ENCODE peak calls at places on chromosomes 2 and 18, in seven cellular contexts. G, L, I, S, N, K and E are unnamed samples.

GRCh38 chr2:158665536-158666302 is 129.4 kb upstream of the DAPL1 start:
- DNase-seq in G (peak), K (no peak), S (no peak), L (no peak), N (peak), I (no peak), E (no peak)

GRCh38 chr2:180696005-180696404 is 284.4 kb upstream of the UBE2E3 start:
- DNase-seq in I (no peak), K (no peak), L (no peak), S (no peak), G (no peak), N (no peak), E (no peak)

GRCh38 chr18:45760443-45761036 is 36.6 kb downstream of the SLC14A1 start:
- DNase-seq in K (no peak), L (peak), I (no peak), G (peak), S (no peak), N (no peak), E (no peak)

GRCh38 chr2:165064743-165065142 is 109.4 kb upstream of the SLC38A11 start:
- DNase-seq in K (no peak), L (no peak), N (no peak), S (no peak), G (no peak), I (no peak), E (no peak)

GRCh38 chr2:120448961-120449421 is 103.1 kb downstream of the INHBB start:
- DNase-seq in L (no peak), I (no peak), K (no peak), S (no peak), G (no peak), N (no peak), E (no peak)

GRCh38 chr18:25289040-25289631 is 62.8 kb downstream of the ZNF521 start:
- DNase-seq in G (peak), N (peak), I (no peak), S (no peak), K (peak), L (peak), E (no peak)

GRCh38 chr2:102304268-102304667 is 7.1 kb upstream of the IL1RL1 start:
- DNase-seq in K (no peak), L (no peak), N (peak), G (peak), S (no peak), I (no peak), E (no peak)

GRCh38 chr2:28688784-28689183 is 62.8 kb upstream of the PPP1CB start:
- DNase-seq in G (no peak), S (no peak), N (no peak), K (no peak), I (no peak), L (no peak), E (no peak)

GRCh38 chr2:43745457-43745856 is 28.4 kb upstream of the DYNC2LI1 start:
- DNase-seq in G (peak), N (no peak), K (no peak), L (no peak), I (no peak), S (no peak), E (no peak)

GRCh38 chr2:130337735-130338325 is 4.9 kb upstream of the IMP4 start:
- DNase-seq in G (peak), N (peak), K (no peak), L (no peak), I (no peak), S (no peak), E (no peak)

GRCh38 chr2:238875531-238876231 is 27.8 kb downstream of the TWIST2 start:
- DNase-seq in I (no peak), G (no peak), K (no peak), L (no peak), S (no peak), N (no peak), E (no peak)

GRCh38 chr2:192333642-192334041 is 138.9 kb upstream of the TMEFF2 start:
- DNase-seq in K (no peak), N (no peak), G (no peak), I (no peak), L (no peak), S (no peak), E (no peak)

GRCh38 chr2:150491943-150492342 is 4.5 kb upstream of the RND3 start:
- DNase-seq in L (no peak), N (peak), G (peak), I (no peak), K (no peak), S (no peak), E (no peak)

GRCh38 chr2:191252699-191253098 is 7.5 kb downstream of the MYO1B start:
- DNase-seq in G (no peak), N (no peak), L (no peak), K (no peak), S (no peak), I (no peak), E (no peak)

GRCh38 chr2:229586012-229586411 is 128.3 kb downstream of the DNER start:
- DNase-seq in N (no peak), K (no peak), G (no peak), I (no peak), S (no peak), L (no peak), E (no peak)

GRCh38 chr2:192073878-192074277 is 120.9 kb downstream of the TMEFF2 start:
- DNase-seq in I (no peak), G (no peak), K (no peak), N (no peak), L (no peak), S (no peak), E (no peak)

GRCh38 chr2:236688157-236688556 is 118.5 kb downstream of the ACKR3 start:
- DNase-seq in N (no peak), G (no peak), I (no peak), L (no peak), K (no peak), S (no peak), E (no peak)

GRCh38 chr2:240467149-240467642 is 31.7 kb downstream of the GPC1 start:
- DNase-seq in K (no peak), I (no peak), L (no peak), S (no peak), N (no peak), G (no peak), E (peak)

GRCh38 chr2:111702119-111702808 is 181.7 kb downstream of the ANAPC1 start:
- DNase-seq in G (peak), I (peak), S (no peak), L (peak), N (peak), K (peak), E (peak)

GRCh38 chr2:11754705-11755026 is 8.2 kb downstream of the LPIN1 start:
- DNase-seq in L (no peak), I (no peak), G (no peak), K (no peak), S (no peak), N (no peak), E (no peak)

GRCh38 chr2:188902906-188903305 is 71.3 kb upstream of the COL3A1 start:
- DNase-seq in L (no peak), S (no peak), G (peak), N (peak), I (no peak), K (no peak), E (no peak)

GRCh38 chr18:9708057-9708881 is at the start of gene RAB31:
- DNase-seq in K (peak), L (peak), G (peak), N (peak), I (peak), S (no peak), E (peak)

GRCh38 chr18:6963452-6964097 is 154.0 kb downstream of the LAMA1 start:
- DNase-seq in G (no peak), S (no peak), L (no peak), I (no peak), N (no peak), K (no peak), E (no peak)

GRCh38 chr2:233058717-233059546 is 1.2 kb upstream of the INPP5D start:
- DNase-seq in S (no peak), G (no peak), K (no peak), L (no peak), I (no peak), N (no peak), E (no peak)

GRCh38 chr2:133991606-133992168 is 262.2 kb upstream of the MGAT5 start:
- DNase-seq in I (no peak), N (no peak), L (no peak), S (no peak), K (no peak), G (no peak), E (no peak)

GRCh38 chr2:69510204-69510603 is 73.0 kb upstream of the NFU1 start:
- DNase-seq in S (no peak), N (no peak), I (no peak), K (no peak), L (no peak), G (no peak), E (no peak)

GRCh38 chr2:69514836-69515235 is 77.6 kb upstream of the NFU1 start:
- DNase-seq in G (peak), S (no peak), L (no peak), N (peak), I (no peak), K (no peak), E (no peak)

GRCh38 chr2:69509750-69510140 is 72.5 kb upstream of the NFU1 start:
- DNase-seq in K (no peak), G (no peak), I (no peak), L (no peak), N (no peak), S (no peak), E (no peak)

GRCh38 chr2:69514406-69514805 is 77.2 kb upstream of the NFU1 start:
- DNase-seq in G (peak), K (peak), I (peak), N (peak), S (no peak), L (peak), E (peak)

GRCh38 chr2:69512446-69512845 is 75.2 kb upstream of the NFU1 start:
- DNase-seq in N (no peak), G (no peak), S (no peak), K (no peak), L (no peak), I (no peak), E (no peak)
- H2BK5ac ChIP-seq in N (no peak), G (no peak), S (no peak), K (no peak), L (no peak), I (no peak), E (no peak)

GRCh38 chr18:28007841-28008240 is 169.1 kb downstream of the CDH2 start:
- DNase-seq in L (no peak), N (no peak), K (no peak), S (no peak), G (peak), I (no peak), E (no peak)
- H2BK120ac ChIP-seq in L (no peak), N (no peak), K (no peak), S (no peak), G (no peak), I (no peak), E (no peak)

GRCh38 chr2:197101519-197101918 is 175.0 kb upstream of the PGAP1 start:
- DNase-seq in N (no peak), I (no peak), G (no peak), L (no peak), K (no peak), S (no peak), E (no peak)
- H3K18ac ChIP-seq in N (no peak), I (no peak), G (no peak), L (no peak), K (no peak), S (no peak), E (no peak)

DNA sequence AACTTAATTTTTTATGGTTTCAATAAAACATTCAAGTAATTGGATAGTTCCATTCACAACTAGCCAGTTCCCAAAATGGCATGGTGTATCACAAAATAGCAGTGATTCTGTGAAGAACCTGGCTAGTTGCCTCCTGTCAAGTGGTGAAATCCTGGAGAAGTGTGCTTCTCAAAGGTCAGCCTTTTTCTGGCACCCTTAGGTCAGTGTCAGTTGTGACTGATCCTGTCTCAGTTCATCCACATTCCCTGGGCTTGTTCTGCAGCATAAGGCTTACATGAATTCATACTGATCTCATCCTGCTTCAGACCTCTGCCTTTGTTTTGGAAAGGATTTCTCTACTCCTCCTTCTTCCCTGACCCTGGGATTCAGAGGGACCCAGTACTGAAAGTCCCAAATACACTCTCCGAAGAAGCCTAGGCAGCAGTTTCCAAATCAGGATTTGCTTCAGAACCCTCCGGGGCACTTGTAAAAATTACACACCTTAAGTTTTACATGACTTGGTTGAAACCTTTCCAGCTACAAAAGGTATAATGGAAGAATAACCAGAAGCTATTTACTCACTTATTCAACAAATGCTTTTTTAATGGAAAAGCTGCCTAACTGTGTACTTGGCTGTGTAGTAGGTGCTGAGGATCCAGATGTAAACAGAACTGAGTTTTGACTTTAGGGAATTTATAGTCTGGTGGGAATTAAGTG is 11.0 kb downstream of the MAP3K20 start:
- DNase-seq in K (no peak), I (no peak), N (peak), G (peak), S (no peak), L (no peak), E (no peak)
- H2BK5ac ChIP-seq in K (no peak), I (no peak), N (no peak), G (peak), S (no peak), L (no peak), E (no peak)

GRCh38 chr2:39549718-39550464 is 112.8 kb upstream of the MAP4K3 start:
- DNase-seq in N (no peak), I (no peak), S (no peak), L (peak), G (no peak), K (no peak), E (no peak)

GRCh38 chr2:39550701-39551285 is 113.7 kb upstream of the MAP4K3 start:
- DNase-seq in N (no peak), G (peak), S (no peak), I (no peak), K (no peak), L (no peak), E (no peak)

GRCh38 chr2:39547811-39548719 is 111.0 kb upstream of the MAP4K3 start:
- DNase-seq in G (peak), S (no peak), L (peak), K (peak), I (no peak), N (peak), E (no peak)

GRCh38 chr2:39546937-39547336 is 109.9 kb upstream of the MAP4K3 start:
- DNase-seq in L (no peak), N (peak), I (no peak), G (peak), K (no peak), S (no peak), E (no peak)

DNA sequence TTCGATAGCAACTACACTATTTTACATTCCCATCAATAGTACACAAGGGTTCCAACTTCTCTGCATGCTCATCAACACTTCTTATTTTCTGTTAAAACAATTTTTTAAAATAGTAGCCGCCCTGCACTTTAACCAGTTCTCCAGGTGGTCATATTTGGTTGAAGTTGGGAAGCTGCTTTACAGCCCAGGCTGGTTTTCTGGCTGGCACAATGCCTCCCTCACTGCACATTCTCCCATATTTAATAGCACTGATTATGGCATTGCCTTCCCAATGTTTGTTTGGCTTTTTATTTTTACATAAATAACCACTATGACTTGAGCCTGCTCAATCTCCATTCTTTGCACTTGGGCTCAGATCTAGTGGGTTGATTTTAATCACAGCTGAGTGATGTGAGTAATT is 111.9 kb upstream of the MAP4K3 start:
- DNase-seq in G (no peak), N (no peak), L (no peak), S (no peak), K (no peak), I (no peak), E (no peak)
- H2BK120ac ChIP-seq in G (no peak), N (no peak), L (no peak), S (no peak), K (no peak), I (no peak), E (no peak)

GRCh38 chr2:224630659-224631550 is 45.7 kb upstream of the CUL3 start:
- DNase-seq in K (no peak), G (no peak), I (no peak), L (peak), S (no peak), N (peak), E (no peak)
- H3K18ac ChIP-seq in K (no peak), G (no peak), I (no peak), L (no peak), S (no peak), N (no peak), E (no peak)

GRCh38 chr18:77220726-77221125 is 28.9 kb upstream of the GALR1 start:
- DNase-seq in S (no peak), G (no peak), I (no peak), K (no peak), N (no peak), L (peak), E (no peak)

GRCh38 chr18:77223221-77223639 is 26.4 kb upstream of the GALR1 start:
- DNase-seq in K (no peak), I (no peak), N (no peak), G (no peak), S (no peak), L (no peak), E (no peak)

GRCh38 chr18:77223653-77224052 is 26.0 kb upstream of the GALR1 start:
- DNase-seq in G (peak), L (no peak), K (no peak), N (peak), S (no peak), I (no peak), E (no peak)

GRCh38 chr18:77218642-77219041 is 31.0 kb upstream of the GALR1 start:
- DNase-seq in S (no peak), I (no peak), N (no peak), G (no peak), L (peak), K (no peak), E (no peak)

DNA sequence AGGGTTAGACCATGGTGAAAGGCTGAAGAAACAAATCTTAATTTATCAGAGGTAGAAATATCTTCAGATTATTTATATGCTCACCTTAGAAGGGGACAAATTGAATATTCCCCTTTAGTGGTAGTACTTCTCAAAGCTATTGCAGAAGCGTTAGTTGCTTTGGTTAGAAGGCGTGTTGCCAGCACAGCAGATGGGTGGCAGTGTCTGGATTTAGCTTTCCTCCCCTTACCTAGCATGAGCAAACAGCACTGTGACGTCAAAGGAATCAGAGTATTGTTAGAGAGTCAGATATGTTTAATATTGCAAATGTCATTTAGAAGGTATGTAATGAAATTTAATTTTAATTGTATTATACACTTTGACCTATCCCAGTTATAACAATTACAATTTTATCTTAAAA is 27.2 kb upstream of the GALR1 start:
- DNase-seq in S (no peak), L (no peak), G (no peak), N (no peak), K (no peak), I (no peak), E (no peak)
- H2BK5ac ChIP-seq in S (no peak), L (no peak), G (no peak), N (no peak), K (no peak), I (no peak), E (no peak)

GRCh38 chr2:27572439-27572838 is 10.4 kb upstream of the ZNF512 start:
- DNase-seq in S (no peak), K (no peak), L (peak), I (no peak), G (no peak), N (no peak), E (no peak)
- H2BK120ac ChIP-seq in S (no peak), K (no peak), L (no peak), I (no peak), G (no peak), N (no peak), E (no peak)

GRCh38 chr2:159973325-159973724 is 89.1 kb downstream of the PLA2R1 start:
- DNase-seq in L (no peak), K (no peak), S (no peak), G (no peak), N (no peak), I (no peak), E (no peak)
- H3K18ac ChIP-seq in L (no peak), K (no peak), S (no peak), G (no peak), N (no peak), I (no peak), E (no peak)